ENCODE peak calls at places on chromosomes 1 and 21, in six cellular contexts. One of them, this sample, is unnamed.

GRCh38 chr1:60762176-60762575 is 320.2 kb upstream of the NFIA start:
- DNase-seq in NB4: no peak
- DNase-seq in HEK293T: no peak
- DNase-seq in AG08396: peak
- DNase-seq in activated CD8-positive, alpha-beta memory T cell treated with anti-CD3 and anti-CD28 coated beads, Interleukin-2, amount 10 ng/mL, durations not matched to agents 7 days and 5 days: no peak
- DNase-seq in endothelial cell of umbilical vein: peak
- DNase-seq in this sample: peak

GRCh38 chr1:204983121-204983520 is 59.9 kb upstream of the CNTN2 start:
- DNase-seq in NB4: no peak
- DNase-seq in HEK293T: no peak
- DNase-seq in AG08396: no peak
- DNase-seq in activated CD8-positive, alpha-beta memory T cell treated with anti-CD3 and anti-CD28 coated beads, Interleukin-2, amount 10 ng/mL, durations not matched to agents 7 days and 5 days: no peak
- DNase-seq in endothelial cell of umbilical vein: peak
- DNase-seq in this sample: no peak

GRCh38 chr1:230282157-230282556 is 144.0 kb downstream of the PGBD5 start:
- DNase-seq in NB4: no peak
- DNase-seq in HEK293T: no peak
- DNase-seq in AG08396: no peak
- DNase-seq in activated CD8-positive, alpha-beta memory T cell treated with anti-CD3 and anti-CD28 coated beads, Interleukin-2, amount 10 ng/mL, durations not matched to agents 7 days and 5 days: no peak
- DNase-seq in endothelial cell of umbilical vein: peak
- DNase-seq in this sample: no peak

GRCh38 chr1:156435551-156436318 is 64.8 kb downstream of the MEF2D start:
- DNase-seq in NB4: no peak
- DNase-seq in HEK293T: no peak
- DNase-seq in AG08396: no peak
- DNase-seq in activated CD8-positive, alpha-beta memory T cell treated with anti-CD3 and anti-CD28 coated beads, Interleukin-2, amount 10 ng/mL, durations not matched to agents 7 days and 5 days: no peak
- DNase-seq in endothelial cell of umbilical vein: no peak
- DNase-seq in this sample: no peak

GRCh38 chr1:227059076-227059475 is 119.0 kb downstream of the COQ8A start:
- DNase-seq in NB4: no peak
- DNase-seq in HEK293T: no peak
- DNase-seq in AG08396: no peak
- DNase-seq in activated CD8-positive, alpha-beta memory T cell treated with anti-CD3 and anti-CD28 coated beads, Interleukin-2, amount 10 ng/mL, durations not matched to agents 7 days and 5 days: no peak
- DNase-seq in endothelial cell of umbilical vein: no peak
- DNase-seq in this sample: no peak

GRCh38 chr1:231359113-231359512 is 21.0 kb downstream of the SPRTN start:
- DNase-seq in NB4: peak
- DNase-seq in HEK293T: no peak
- DNase-seq in AG08396: peak
- DNase-seq in activated CD8-positive, alpha-beta memory T cell treated with anti-CD3 and anti-CD28 coated beads, Interleukin-2, amount 10 ng/mL, durations not matched to agents 7 days and 5 days: no peak
- DNase-seq in endothelial cell of umbilical vein: no peak
- DNase-seq in this sample: no peak

GRCh38 chr1:212354464-212354863 is 60.2 kb downstream of the PACC1 start:
- DNase-seq in NB4: no peak
- DNase-seq in HEK293T: no peak
- DNase-seq in AG08396: no peak
- DNase-seq in activated CD8-positive, alpha-beta memory T cell treated with anti-CD3 and anti-CD28 coated beads, Interleukin-2, amount 10 ng/mL, durations not matched to agents 7 days and 5 days: no peak
- DNase-seq in endothelial cell of umbilical vein: no peak
- DNase-seq in this sample: no peak

GRCh38 chr1:30315185-30315960 is 408.0 kb downstream of the MATN1 start:
- DNase-seq in NB4: peak
- DNase-seq in HEK293T: peak
- DNase-seq in AG08396: no peak
- DNase-seq in activated CD8-positive, alpha-beta memory T cell treated with anti-CD3 and anti-CD28 coated beads, Interleukin-2, amount 10 ng/mL, durations not matched to agents 7 days and 5 days: peak
- DNase-seq in endothelial cell of umbilical vein: no peak
- DNase-seq in this sample: peak

GRCh38 chr1:178645826-178646200 is 79.2 kb upstream of the RALGPS2 start:
- DNase-seq in NB4: no peak
- DNase-seq in HEK293T: no peak
- DNase-seq in AG08396: peak
- DNase-seq in activated CD8-positive, alpha-beta memory T cell treated with anti-CD3 and anti-CD28 coated beads, Interleukin-2, amount 10 ng/mL, durations not matched to agents 7 days and 5 days: no peak
- DNase-seq in endothelial cell of umbilical vein: no peak
- DNase-seq in this sample: peak

GRCh38 chr21:21268061-21268471 is 269.9 kb downstream of the NCAM2 start:
- DNase-seq in NB4: no peak
- DNase-seq in HEK293T: no peak
- DNase-seq in AG08396: no peak
- DNase-seq in activated CD8-positive, alpha-beta memory T cell treated with anti-CD3 and anti-CD28 coated beads, Interleukin-2, amount 10 ng/mL, durations not matched to agents 7 days and 5 days: no peak
- DNase-seq in endothelial cell of umbilical vein: no peak
- DNase-seq in this sample: no peak

GRCh38 chr1:202861420-202862121 is 27.4 kb downstream of the RABIF start:
- DNase-seq in NB4: peak
- DNase-seq in HEK293T: peak
- DNase-seq in AG08396: peak
- DNase-seq in activated CD8-positive, alpha-beta memory T cell treated with anti-CD3 and anti-CD28 coated beads, Interleukin-2, amount 10 ng/mL, durations not matched to agents 7 days and 5 days: peak
- DNase-seq in endothelial cell of umbilical vein: peak
- DNase-seq in this sample: peak

GRCh38 chr1:169472759-169473158 is 13.0 kb downstream of the SLC19A2 start:
- DNase-seq in NB4: no peak
- DNase-seq in HEK293T: no peak
- DNase-seq in AG08396: no peak
- DNase-seq in activated CD8-positive, alpha-beta memory T cell treated with anti-CD3 and anti-CD28 coated beads, Interleukin-2, amount 10 ng/mL, durations not matched to agents 7 days and 5 days: no peak
- DNase-seq in endothelial cell of umbilical vein: no peak
- DNase-seq in this sample: no peak

GRCh38 chr21:36646011-36646410 is 52.9 kb upstream of the SIM2 start:
- DNase-seq in NB4: no peak
- DNase-seq in HEK293T: no peak
- DNase-seq in AG08396: no peak
- DNase-seq in activated CD8-positive, alpha-beta memory T cell treated with anti-CD3 and anti-CD28 coated beads, Interleukin-2, amount 10 ng/mL, durations not matched to agents 7 days and 5 days: no peak
- DNase-seq in endothelial cell of umbilical vein: no peak
- DNase-seq in this sample: no peak

GRCh38 chr1:209354111-209354839 is 229.2 kb upstream of the CAMK1G start:
- DNase-seq in NB4: peak
- DNase-seq in HEK293T: peak
- DNase-seq in AG08396: peak
- DNase-seq in activated CD8-positive, alpha-beta memory T cell treated with anti-CD3 and anti-CD28 coated beads, Interleukin-2, amount 10 ng/mL, durations not matched to agents 7 days and 5 days: peak
- DNase-seq in endothelial cell of umbilical vein: peak
- DNase-seq in this sample: peak

GRCh38 chr1:42844592-42845140 is 1.7 kb upstream of the ZNF691 start:
- DNase-seq in NB4: peak
- DNase-seq in HEK293T: no peak
- DNase-seq in AG08396: peak
- DNase-seq in activated CD8-positive, alpha-beta memory T cell treated with anti-CD3 and anti-CD28 coated beads, Interleukin-2, amount 10 ng/mL, durations not matched to agents 7 days and 5 days: no peak
- DNase-seq in endothelial cell of umbilical vein: no peak
- DNase-seq in this sample: no peak

GRCh38 chr1:229344937-229345684 is 2.3 kb upstream of the CCSAP start:
- DNase-seq in NB4: no peak
- DNase-seq in HEK293T: no peak
- DNase-seq in AG08396: no peak
- DNase-seq in activated CD8-positive, alpha-beta memory T cell treated with anti-CD3 and anti-CD28 coated beads, Interleukin-2, amount 10 ng/mL, durations not matched to agents 7 days and 5 days: no peak
- DNase-seq in endothelial cell of umbilical vein: no peak
- DNase-seq in this sample: no peak

GRCh38 chr1:11458811-11459275 is 20.1 kb upstream of the DISP3 start:
- DNase-seq in NB4: no peak
- DNase-seq in HEK293T: no peak
- DNase-seq in AG08396: no peak
- DNase-seq in activated CD8-positive, alpha-beta memory T cell treated with anti-CD3 and anti-CD28 coated beads, Interleukin-2, amount 10 ng/mL, durations not matched to agents 7 days and 5 days: no peak
- DNase-seq in endothelial cell of umbilical vein: peak
- DNase-seq in this sample: no peak

GRCh38 chr1:161273402-161273801 is 14.9 kb downstream of the PCP4L1 start:
- DNase-seq in NB4: no peak
- DNase-seq in HEK293T: no peak
- DNase-seq in AG08396: peak
- DNase-seq in activated CD8-positive, alpha-beta memory T cell treated with anti-CD3 and anti-CD28 coated beads, Interleukin-2, amount 10 ng/mL, durations not matched to agents 7 days and 5 days: no peak
- DNase-seq in endothelial cell of umbilical vein: no peak
- DNase-seq in this sample: no peak

GRCh38 chr1:1066403-1067283 is 7.5 kb downstream of the RNF223 start:
- DNase-seq in NB4: no peak
- DNase-seq in HEK293T: no peak
- DNase-seq in AG08396: no peak
- DNase-seq in activated CD8-positive, alpha-beta memory T cell treated with anti-CD3 and anti-CD28 coated beads, Interleukin-2, amount 10 ng/mL, durations not matched to agents 7 days and 5 days: no peak
- DNase-seq in endothelial cell of umbilical vein: no peak
- DNase-seq in this sample: no peak

This sample was measured in SJCRH30.